ENCODE peak calls at places on chromosome 1, in six cellular contexts. One of them, this sample, is unnamed.

GRCh38 chr1:91884459-91885290 is 1.3 kb downstream of the TGFBR3 start:
- DNase-seq in CD4-positive, alpha-beta T cell: peak
- DNase-seq in sigmoid colon: peak
- DNase-seq in transverse colon: peak
- DNase-seq in SK-N-SH: peak
- DNase-seq in cardiac fibroblast: no peak
- DNase-seq in this sample: peak

GRCh38 chr1:10249808-10250457 is 39.6 kb downstream of the KIF1B start:
- DNase-seq in CD4-positive, alpha-beta T cell: no peak
- DNase-seq in sigmoid colon: no peak
- DNase-seq in transverse colon: no peak
- DNase-seq in SK-N-SH: no peak
- DNase-seq in cardiac fibroblast: no peak
- DNase-seq in this sample: no peak

GRCh38 chr1:18951818-18952391 is 4.6 kb downstream of the IFFO2 start:
- DNase-seq in CD4-positive, alpha-beta T cell: peak
- DNase-seq in sigmoid colon: no peak
- DNase-seq in transverse colon: peak
- DNase-seq in SK-N-SH: no peak
- DNase-seq in cardiac fibroblast: peak
- DNase-seq in this sample: no peak

GRCh38 chr1:30111431-30111830 is 612.0 kb downstream of the MATN1 start:
- DNase-seq in CD4-positive, alpha-beta T cell: no peak
- DNase-seq in sigmoid colon: no peak
- DNase-seq in transverse colon: peak
- DNase-seq in SK-N-SH: peak
- DNase-seq in cardiac fibroblast: peak
- DNase-seq in this sample: peak

GRCh38 chr1:201686709-201687455 is 142.1 kb upstream of the IPO9 start:
- DNase-seq in CD4-positive, alpha-beta T cell: no peak
- DNase-seq in sigmoid colon: no peak
- DNase-seq in transverse colon: peak
- DNase-seq in SK-N-SH: no peak
- DNase-seq in cardiac fibroblast: peak
- DNase-seq in this sample: peak

GRCh38 chr1:203591626-203592025 is 35.0 kb upstream of the ATP2B4 start:
- DNase-seq in CD4-positive, alpha-beta T cell: no peak
- DNase-seq in sigmoid colon: no peak
- DNase-seq in transverse colon: no peak
- DNase-seq in SK-N-SH: no peak
- DNase-seq in cardiac fibroblast: no peak
- DNase-seq in this sample: no peak

GRCh38 chr1:32964461-32965250 is at the start of gene RNF19B:
- DNase-seq in CD4-positive, alpha-beta T cell: peak
- DNase-seq in sigmoid colon: peak
- DNase-seq in transverse colon: peak
- DNase-seq in SK-N-SH: peak
- DNase-seq in cardiac fibroblast: peak
- DNase-seq in this sample: peak

GRCh38 chr1:55506686-55507577 is 291.8 kb upstream of the USP24 start:
- DNase-seq in CD4-positive, alpha-beta T cell: no peak
- DNase-seq in sigmoid colon: no peak
- DNase-seq in transverse colon: peak
- DNase-seq in SK-N-SH: no peak
- DNase-seq in cardiac fibroblast: peak
- DNase-seq in this sample: no peak

GRCh38 chr1:234732671-234733390 is 122.9 kb upstream of the IRF2BP2 start:
- DNase-seq in CD4-positive, alpha-beta T cell: no peak
- DNase-seq in sigmoid colon: peak
- DNase-seq in transverse colon: no peak
- DNase-seq in SK-N-SH: no peak
- DNase-seq in cardiac fibroblast: no peak
- DNase-seq in this sample: no peak

GRCh38 chr1:208231929-208232360 is 12.2 kb downstream of the PLXNA2 start:
- DNase-seq in CD4-positive, alpha-beta T cell: no peak
- DNase-seq in sigmoid colon: no peak
- DNase-seq in transverse colon: no peak
- DNase-seq in SK-N-SH: peak
- DNase-seq in cardiac fibroblast: peak
- DNase-seq in this sample: no peak
- TF ChIP-seq CTCF in CD4-positive, alpha-beta T cell: no peak
- TF ChIP-seq CTCF in sigmoid colon: no peak
- TF ChIP-seq CTCF in transverse colon: no peak
- TF ChIP-seq CTCF in SK-N-SH: no peak
- TF ChIP-seq CTCF in cardiac fibroblast: no peak
- TF ChIP-seq CTCF in this sample: no peak

GRCh38 chr1:20983297-20983889 is 193.3 kb downstream of the EIF4G3 start:
- DNase-seq in CD4-positive, alpha-beta T cell: no peak
- DNase-seq in sigmoid colon: no peak
- DNase-seq in transverse colon: no peak
- DNase-seq in SK-N-SH: no peak
- DNase-seq in cardiac fibroblast: no peak
- DNase-seq in this sample: no peak

GRCh38 chr1:20978413-20978812 is 191.3 kb upstream of the HP1BP3 start:
- DNase-seq in CD4-positive, alpha-beta T cell: no peak
- DNase-seq in sigmoid colon: no peak
- DNase-seq in transverse colon: no peak
- DNase-seq in SK-N-SH: peak
- DNase-seq in cardiac fibroblast: peak
- DNase-seq in this sample: no peak

GRCh38 chr1:20980051-20980450 is 192.9 kb upstream of the HP1BP3 start:
- DNase-seq in CD4-positive, alpha-beta T cell: no peak
- DNase-seq in sigmoid colon: no peak
- DNase-seq in transverse colon: no peak
- DNase-seq in SK-N-SH: no peak
- DNase-seq in cardiac fibroblast: no peak
- DNase-seq in this sample: no peak

DNA sequence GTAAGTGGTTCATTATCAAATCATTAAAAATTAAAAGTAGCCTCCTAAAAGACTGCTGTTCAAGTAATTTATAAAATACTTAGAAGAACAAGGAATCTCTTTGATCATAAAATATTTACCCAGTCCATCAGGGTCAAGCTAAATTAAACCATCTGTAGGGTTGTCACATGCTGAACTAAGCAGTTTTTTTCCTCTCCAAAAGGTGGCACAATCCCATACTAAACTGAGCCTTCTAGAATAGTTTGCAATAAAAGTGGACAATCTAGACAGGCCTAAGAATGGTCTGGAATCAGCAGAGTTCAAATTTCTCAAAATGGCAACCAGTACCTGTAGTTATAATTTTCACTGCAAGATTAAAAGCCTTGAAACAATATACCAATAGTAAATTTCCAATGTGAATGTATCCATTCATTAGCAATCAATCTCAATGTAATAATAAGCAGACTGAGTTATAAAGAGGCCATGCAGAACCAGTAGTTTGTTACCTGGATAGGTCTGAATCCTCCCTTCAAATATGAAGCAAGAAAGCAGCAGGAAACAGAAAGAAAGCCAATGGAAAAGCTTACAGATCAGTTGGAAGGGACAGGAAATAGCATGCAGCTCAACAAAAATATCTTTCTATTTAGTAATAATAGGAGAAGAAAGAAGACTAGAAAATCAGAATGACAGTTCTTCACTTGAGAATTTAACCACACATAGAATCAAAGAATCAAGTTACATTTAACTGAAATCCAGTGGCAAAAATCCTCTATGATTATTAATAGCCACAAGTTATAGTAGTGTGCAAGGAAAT is 194.6 kb downstream of the EIF4G3 start:
- DNase-seq in CD4-positive, alpha-beta T cell: no peak
- DNase-seq in sigmoid colon: no peak
- DNase-seq in transverse colon: no peak
- DNase-seq in SK-N-SH: peak
- DNase-seq in cardiac fibroblast: peak
- DNase-seq in this sample: no peak
- TF ChIP-seq CTCF in CD4-positive, alpha-beta T cell: no peak
- TF ChIP-seq CTCF in sigmoid colon: no peak
- TF ChIP-seq CTCF in transverse colon: peak
- TF ChIP-seq CTCF in SK-N-SH: peak
- TF ChIP-seq CTCF in cardiac fibroblast: peak
- TF ChIP-seq CTCF in this sample: no peak

DNA sequence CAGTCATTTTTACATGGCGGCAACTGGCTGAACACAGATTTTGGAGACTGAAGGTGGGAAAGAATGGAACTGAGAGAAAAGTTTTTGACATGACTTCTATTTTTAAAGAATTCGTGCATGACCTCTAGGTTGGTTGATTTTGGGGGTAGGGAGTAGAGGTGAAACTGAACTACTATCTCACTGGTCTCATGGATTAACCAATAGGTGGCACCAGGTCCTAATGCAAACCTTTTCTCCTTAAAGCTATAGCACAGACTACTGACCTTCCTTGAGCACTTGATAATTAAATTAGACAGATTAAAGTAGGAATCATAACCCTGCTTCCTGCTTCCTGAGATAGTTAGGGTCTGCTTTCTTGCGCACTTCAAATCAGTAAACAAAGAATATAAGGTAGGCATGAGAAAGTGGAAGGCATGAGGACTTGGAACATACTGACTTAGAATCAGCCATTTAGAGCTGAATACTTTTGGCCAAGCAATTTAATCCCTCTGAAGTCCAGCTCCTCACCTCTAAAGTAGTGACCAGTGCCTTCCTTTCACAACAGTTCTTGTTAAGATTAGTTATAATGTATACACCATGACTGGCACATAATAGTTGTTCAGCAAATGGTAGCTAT is 206.0 kb downstream of the CENPF start:
- DNase-seq in CD4-positive, alpha-beta T cell: no peak
- DNase-seq in sigmoid colon: no peak
- DNase-seq in transverse colon: no peak
- DNase-seq in SK-N-SH: no peak
- DNase-seq in cardiac fibroblast: peak
- DNase-seq in this sample: peak
- TF ChIP-seq CTCF in CD4-positive, alpha-beta T cell: no peak
- TF ChIP-seq CTCF in sigmoid colon: no peak
- TF ChIP-seq CTCF in transverse colon: no peak
- TF ChIP-seq CTCF in SK-N-SH: peak
- TF ChIP-seq CTCF in cardiac fibroblast: peak
- TF ChIP-seq CTCF in this sample: peak

GRCh38 chr1:215992620-215993019 is 425.5 kb downstream of the KCTD3 start:
- DNase-seq in CD4-positive, alpha-beta T cell: no peak
- DNase-seq in sigmoid colon: no peak
- DNase-seq in transverse colon: no peak
- DNase-seq in SK-N-SH: peak
- DNase-seq in cardiac fibroblast: peak
- DNase-seq in this sample: peak
- TF ChIP-seq CTCF in CD4-positive, alpha-beta T cell: no peak
- TF ChIP-seq CTCF in sigmoid colon: no peak
- TF ChIP-seq CTCF in transverse colon: peak
- TF ChIP-seq CTCF in SK-N-SH: peak
- TF ChIP-seq CTCF in cardiac fibroblast: no peak
- TF ChIP-seq CTCF in this sample: peak

This sample was measured in Calu3.